ENCODE peak calls at places on chromosome 3, in ten cellular contexts. One of them, this sample, is unnamed.

GRCh38 chr3:69900331-69900730 is 99.2 kb upstream of the SAMMSON start:
- DNase-seq in tibial artery: no peak
- DNase-seq in A549: no peak
- DNase-seq in esophagus muscularis mucosa: no peak
- DNase-seq in Panc1: no peak
- DNase-seq in GM12865: no peak
- DNase-seq in thoracic aorta: no peak
- DNase-seq in HFFc6: no peak
- DNase-seq in foreskin fibroblast: no peak
- DNase-seq in SK-N-SH: no peak
- DNase-seq in this sample: no peak

GRCh38 chr3:174332413-174332812 is 526.7 kb upstream of the NAALADL2 start:
- DNase-seq in thoracic aorta: no peak
- DNase-seq in foreskin fibroblast: no peak
- DNase-seq in Panc1: no peak
- DNase-seq in tibial artery: no peak
- DNase-seq in esophagus muscularis mucosa: no peak
- DNase-seq in A549: no peak
- DNase-seq in GM12865: no peak
- DNase-seq in SK-N-SH: no peak
- DNase-seq in HFFc6: no peak
- DNase-seq in this sample: no peak

GRCh38 chr3:8482263-8482662 is 19.4 kb upstream of the LMCD1 start:
- DNase-seq in Panc1: no peak
- DNase-seq in esophagus muscularis mucosa: no peak
- DNase-seq in HFFc6: no peak
- DNase-seq in A549: no peak
- DNase-seq in tibial artery: no peak
- DNase-seq in thoracic aorta: no peak
- DNase-seq in GM12865: no peak
- DNase-seq in SK-N-SH: no peak
- DNase-seq in foreskin fibroblast: no peak
- DNase-seq in this sample: no peak

GRCh38 chr3:42183991-42184621 is 81.9 kb downstream of the CCK start:
- DNase-seq in A549: no peak
- DNase-seq in foreskin fibroblast: no peak
- DNase-seq in HFFc6: no peak
- DNase-seq in Panc1: no peak
- DNase-seq in GM12865: no peak
- DNase-seq in SK-N-SH: no peak
- DNase-seq in tibial artery: no peak
- DNase-seq in esophagus muscularis mucosa: no peak
- DNase-seq in thoracic aorta: no peak
- DNase-seq in this sample: no peak

GRCh38 chr3:113896930-113897329 is 50.9 kb upstream of the ZDHHC23 start:
- DNase-seq in A549: no peak
- DNase-seq in GM12865: no peak
- DNase-seq in HFFc6: no peak
- DNase-seq in thoracic aorta: no peak
- DNase-seq in Panc1: no peak
- DNase-seq in tibial artery: no peak
- DNase-seq in foreskin fibroblast: no peak
- DNase-seq in SK-N-SH: no peak
- DNase-seq in esophagus muscularis mucosa: no peak
- DNase-seq in this sample: no peak

GRCh38 chr3:87498358-87499080 is 222.1 kb upstream of the POU1F1 start:
- DNase-seq in thoracic aorta: no peak
- DNase-seq in GM12865: no peak
- DNase-seq in A549: no peak
- DNase-seq in Panc1: no peak
- DNase-seq in HFFc6: no peak
- DNase-seq in SK-N-SH: no peak
- DNase-seq in foreskin fibroblast: peak; percentile 41
- DNase-seq in esophagus muscularis mucosa: no peak
- DNase-seq in tibial artery: no peak
- DNase-seq in this sample: no peak

GRCh38 chr3:104279617-104280016 is 1087.1 kb upstream of the ALCAM start:
- DNase-seq in tibial artery: no peak
- DNase-seq in SK-N-SH: no peak
- DNase-seq in HFFc6: peak; percentile 78
- DNase-seq in esophagus muscularis mucosa: no peak
- DNase-seq in thoracic aorta: no peak
- DNase-seq in GM12865: no peak
- DNase-seq in foreskin fibroblast: peak; percentile 6
- DNase-seq in A549: no peak
- DNase-seq in Panc1: no peak
- DNase-seq in this sample: no peak

GRCh38 chr3:100810671-100811070 is 101.4 kb downstream of the TFG start:
- DNase-seq in HFFc6: peak; percentile 46
- DNase-seq in thoracic aorta: no peak
- DNase-seq in A549: no peak
- DNase-seq in esophagus muscularis mucosa: no peak
- DNase-seq in SK-N-SH: no peak
- DNase-seq in foreskin fibroblast: peak; percentile 44
- DNase-seq in tibial artery: no peak
- DNase-seq in GM12865: no peak
- DNase-seq in Panc1: no peak
- DNase-seq in this sample: no peak

GRCh38 chr3:175383366-175383765 is 524.2 kb downstream of the NAALADL2 start:
- DNase-seq in tibial artery: no peak
- DNase-seq in Panc1: no peak
- DNase-seq in esophagus muscularis mucosa: no peak
- DNase-seq in foreskin fibroblast: peak; percentile 8
- DNase-seq in thoracic aorta: no peak
- DNase-seq in SK-N-SH: no peak
- DNase-seq in A549: no peak
- DNase-seq in HFFc6: no peak
- DNase-seq in GM12865: no peak
- DNase-seq in this sample: no peak

GRCh38 chr3:49276475-49277356 is at the start of gene C3orf62:
- DNase-seq in esophagus muscularis mucosa: peak; percentile 96
- DNase-seq in A549: peak; percentile 66
- DNase-seq in GM12865: peak; percentile 85
- DNase-seq in Panc1: no peak
- DNase-seq in thoracic aorta: peak; percentile 71
- DNase-seq in SK-N-SH: peak; percentile 93
- DNase-seq in tibial artery: peak; percentile 96
- DNase-seq in HFFc6: peak; percentile 67
- DNase-seq in foreskin fibroblast: peak; percentile 93
- DNase-seq in this sample: peak; percentile 83

GRCh38 chr3:54994026-54994626 is 66.3 kb upstream of the LRTM1 start:
- DNase-seq in Panc1: no peak
- DNase-seq in thoracic aorta: no peak
- DNase-seq in tibial artery: no peak
- DNase-seq in A549: no peak
- DNase-seq in esophagus muscularis mucosa: no peak
- DNase-seq in GM12865: no peak
- DNase-seq in SK-N-SH: no peak
- DNase-seq in foreskin fibroblast: no peak
- DNase-seq in HFFc6: no peak
- DNase-seq in this sample: no peak

GRCh38 chr3:41199866-41200668 is 762 bp downstream of the CTNNB1 start:
- DNase-seq in A549: no peak
- DNase-seq in foreskin fibroblast: peak; percentile 44
- DNase-seq in thoracic aorta: no peak
- DNase-seq in Panc1: no peak
- DNase-seq in esophagus muscularis mucosa: no peak
- DNase-seq in GM12865: peak; percentile 62
- DNase-seq in HFFc6: no peak
- DNase-seq in SK-N-SH: peak; percentile 85
- DNase-seq in tibial artery: peak; percentile 72
- DNase-seq in this sample: no peak

GRCh38 chr3:119073258-119074001 is 38.8 kb upstream of the IGSF11 start:
- DNase-seq in A549: no peak
- DNase-seq in GM12865: no peak
- DNase-seq in esophagus muscularis mucosa: no peak
- DNase-seq in Panc1: no peak
- DNase-seq in tibial artery: no peak
- DNase-seq in thoracic aorta: no peak
- DNase-seq in SK-N-SH: no peak
- DNase-seq in HFFc6: no peak
- DNase-seq in foreskin fibroblast: no peak
- DNase-seq in this sample: no peak

GRCh38 chr3:120858501-120858900 is 49.5 kb upstream of the STXBP5L start:
- DNase-seq in A549: no peak
- DNase-seq in thoracic aorta: no peak
- DNase-seq in esophagus muscularis mucosa: no peak
- DNase-seq in SK-N-SH: no peak
- DNase-seq in GM12865: no peak
- DNase-seq in foreskin fibroblast: no peak
- DNase-seq in Panc1: no peak
- DNase-seq in tibial artery: no peak
- DNase-seq in HFFc6: peak; percentile 4
- DNase-seq in this sample: no peak

GRCh38 chr3:146128939-146129338 is 32.0 kb downstream of the PLOD2 start:
- DNase-seq in GM12865: no peak
- DNase-seq in A549: no peak
- DNase-seq in tibial artery: no peak
- DNase-seq in Panc1: no peak
- DNase-seq in esophagus muscularis mucosa: no peak
- DNase-seq in foreskin fibroblast: no peak
- DNase-seq in HFFc6: no peak
- DNase-seq in thoracic aorta: no peak
- DNase-seq in SK-N-SH: no peak
- DNase-seq in this sample: no peak

DNA sequence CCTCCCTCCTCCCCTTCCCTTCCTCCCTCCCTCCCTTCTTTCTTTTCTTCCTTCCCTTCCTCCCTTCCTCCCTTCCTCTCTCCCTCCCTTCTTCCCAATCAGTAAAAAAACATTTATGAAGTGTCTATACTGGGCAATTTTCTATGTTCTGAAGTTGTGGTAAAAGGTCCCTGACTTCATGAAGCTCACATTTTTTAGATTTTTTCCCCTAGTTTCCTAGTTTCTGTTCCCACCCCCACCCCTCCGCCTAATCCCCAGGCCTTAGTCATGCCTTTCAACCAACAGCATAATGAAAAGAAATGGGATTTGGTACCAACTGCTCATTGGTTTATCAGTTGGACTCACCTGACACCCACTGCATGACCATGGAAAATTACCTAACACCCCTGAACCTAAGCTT is 125.1 kb downstream of the CNTN3 start:
- DNase-seq in foreskin fibroblast: no peak
- DNase-seq in thoracic aorta: no peak
- DNase-seq in tibial artery: no peak
- DNase-seq in esophagus muscularis mucosa: no peak
- DNase-seq in HFFc6: peak; percentile 4
- DNase-seq in Panc1: no peak
- DNase-seq in GM12865: no peak
- DNase-seq in SK-N-SH: no peak
- DNase-seq in A549: no peak
- DNase-seq in this sample: no peak
- TF ChIP-seq CTCF in foreskin fibroblast: no peak
- TF ChIP-seq CTCF in thoracic aorta: no peak
- TF ChIP-seq CTCF in tibial artery: no peak
- TF ChIP-seq CTCF in esophagus muscularis mucosa: no peak
- TF ChIP-seq CTCF in HFFc6: no peak
- TF ChIP-seq CTCF in Panc1: no peak
- TF ChIP-seq CTCF in GM12865: no peak
- TF ChIP-seq CTCF in SK-N-SH: no peak
- TF ChIP-seq CTCF in A549: no peak
- TF ChIP-seq CTCF in this sample: no peak

GRCh38 chr3:126259411-126260391 is 79.3 kb upstream of the ALDH1L1 start:
- DNase-seq in thoracic aorta: peak; percentile 45
- DNase-seq in foreskin fibroblast: peak; percentile 61
- DNase-seq in HFFc6: no peak
- DNase-seq in tibial artery: peak; percentile 86
- DNase-seq in Panc1: peak; percentile 13
- DNase-seq in esophagus muscularis mucosa: peak; percentile 92
- DNase-seq in GM12865: peak; percentile 12
- DNase-seq in SK-N-SH: peak; percentile 79
- DNase-seq in A549: peak; percentile 15
- DNase-seq in this sample: no peak
- TF ChIP-seq CTCF in thoracic aorta: peak; percentile 81
- TF ChIP-seq CTCF in foreskin fibroblast: peak; percentile 55
- TF ChIP-seq CTCF in HFFc6: peak; percentile 79
- TF ChIP-seq CTCF in tibial artery: peak; percentile 70
- TF ChIP-seq CTCF in Panc1: peak; percentile 88
- TF ChIP-seq CTCF in esophagus muscularis mucosa: peak; percentile 78
- TF ChIP-seq CTCF in GM12865: peak; percentile 32
- TF ChIP-seq CTCF in SK-N-SH: peak; percentile 45
- TF ChIP-seq CTCF in A549: no peak
- TF ChIP-seq CTCF in this sample: peak; percentile 32

DNA sequence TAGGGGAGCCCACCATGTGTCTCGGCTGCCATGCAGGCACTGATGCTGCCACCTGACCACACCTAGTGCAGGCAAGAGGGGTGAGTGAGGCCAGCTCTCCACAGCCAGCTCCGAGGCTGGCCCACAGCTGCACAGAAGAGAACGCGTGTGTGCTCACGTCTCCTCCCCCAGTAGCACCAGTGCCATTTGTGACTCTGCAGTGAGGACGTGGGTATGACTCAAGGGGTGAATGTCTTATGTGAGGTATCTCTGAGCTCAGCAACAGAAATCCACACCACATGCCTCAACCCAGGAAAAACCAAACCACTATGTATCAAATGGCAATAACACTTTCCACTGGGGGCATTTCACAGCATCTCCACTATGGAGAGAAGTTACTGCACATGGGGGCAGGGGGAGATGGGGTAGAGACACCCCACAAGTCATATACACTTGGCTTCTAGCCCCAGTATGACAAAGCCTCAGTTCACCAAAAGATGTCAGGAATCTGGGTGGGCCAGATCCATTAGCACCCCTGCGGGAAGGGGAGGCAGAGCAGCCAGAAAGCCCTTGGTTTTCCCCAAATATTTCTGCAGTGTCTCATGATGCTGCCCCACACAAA is 87.6 kb downstream of the LRIG1 start:
- DNase-seq in GM12865: no peak
- DNase-seq in tibial artery: no peak
- DNase-seq in HFFc6: peak; percentile 89
- DNase-seq in thoracic aorta: no peak
- DNase-seq in SK-N-SH: no peak
- DNase-seq in A549: no peak
- DNase-seq in Panc1: no peak
- DNase-seq in foreskin fibroblast: peak; percentile 90
- DNase-seq in esophagus muscularis mucosa: no peak
- DNase-seq in this sample: no peak
- TF ChIP-seq CTCF in GM12865: no peak
- TF ChIP-seq CTCF in tibial artery: no peak
- TF ChIP-seq CTCF in HFFc6: peak; percentile 42
- TF ChIP-seq CTCF in thoracic aorta: no peak
- TF ChIP-seq CTCF in SK-N-SH: no peak
- TF ChIP-seq CTCF in A549: no peak
- TF ChIP-seq CTCF in Panc1: no peak
- TF ChIP-seq CTCF in foreskin fibroblast: no peak
- TF ChIP-seq CTCF in esophagus muscularis mucosa: no peak
- TF ChIP-seq CTCF in this sample: no peak

DNA sequence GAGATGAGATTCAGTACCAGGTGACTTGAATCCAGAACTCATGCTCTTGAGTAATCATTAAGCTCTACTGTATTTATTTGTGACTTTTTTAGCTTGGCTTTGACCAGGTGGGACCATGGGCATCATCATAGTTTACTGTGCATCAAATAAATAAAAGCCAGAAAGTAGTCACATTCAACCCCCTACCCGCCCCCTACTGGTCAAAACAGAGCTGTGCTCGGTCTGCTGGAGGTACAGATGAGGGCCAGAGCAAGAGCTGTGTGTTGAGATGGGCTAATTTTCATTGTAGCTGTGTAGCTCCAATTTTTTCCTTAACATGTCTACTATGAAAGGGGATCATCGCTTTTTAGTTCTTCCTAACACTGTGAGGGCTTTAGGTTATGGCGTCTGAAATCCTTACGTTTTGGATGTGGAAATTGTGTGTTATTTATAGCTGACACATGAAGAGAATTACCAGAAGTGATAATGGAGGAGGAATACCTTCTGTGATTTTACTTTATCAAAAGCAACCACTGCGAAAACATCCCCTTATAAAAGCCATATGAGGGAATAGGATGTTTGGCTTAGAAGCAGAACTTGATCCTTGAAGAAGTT is 375.1 kb downstream of the PTPRG start:
- DNase-seq in GM12865: peak; percentile 43
- DNase-seq in esophagus muscularis mucosa: peak; percentile 47
- DNase-seq in HFFc6: peak; percentile 11
- DNase-seq in thoracic aorta: no peak
- DNase-seq in Panc1: peak; percentile 10
- DNase-seq in tibial artery: no peak
- DNase-seq in A549: peak; percentile 1
- DNase-seq in foreskin fibroblast: peak; percentile 58
- DNase-seq in SK-N-SH: peak; percentile 35
- DNase-seq in this sample: no peak
- TF ChIP-seq CTCF in GM12865: peak; percentile 71
- TF ChIP-seq CTCF in esophagus muscularis mucosa: peak; percentile 15
- TF ChIP-seq CTCF in HFFc6: peak; percentile 88
- TF ChIP-seq CTCF in thoracic aorta: peak; percentile 17
- TF ChIP-seq CTCF in Panc1: peak; percentile 44
- TF ChIP-seq CTCF in tibial artery: peak; percentile 16
- TF ChIP-seq CTCF in A549: no peak
- TF ChIP-seq CTCF in foreskin fibroblast: peak; percentile 59
- TF ChIP-seq CTCF in SK-N-SH: peak; percentile 63
- TF ChIP-seq CTCF in this sample: peak; percentile 82

This sample was measured in GM06990.